ENCODE peak calls at places on chromosomes 6 and 20, in eight cellular contexts. X is mucosa of gallbladder; V is fibroblast of the aortic adventitia; W is ovary; K is AG09319; G is effector memory CD8-positive, alpha-beta T cell; L is NCI-H748 treated with DMSO at 0.1 percent for 48 hours; A is MG63. Y is an unnamed sample.

GRCh38 chr6:158908596-158908995 is 89.4 kb upstream of the EZR start:
- DNase-seq in X (no peak), K (no peak), V (no peak), L (no peak), A (no peak), G (no peak), W (no peak), Y (no peak)

GRCh38 chr6:47817749-47818148 is 35.9 kb downstream of the OPN5 start:
- DNase-seq in K (no peak), A (no peak), W (no peak), X (no peak), L (no peak), V (no peak), G (no peak), Y (no peak)

GRCh38 chr6:139369568-139370046 is 4.8 kb downstream of the CITED2 start:
- DNase-seq in W (no peak), A (no peak), X (no peak), L (peak; percentile 53), V (peak; percentile 83), K (peak; percentile 32), G (no peak), Y (no peak)

GRCh38 chr6:156017838-156018237 is 562.2 kb upstream of the NOX3 start:
- DNase-seq in W (no peak), L (no peak), V (peak; percentile 6), K (no peak), A (no peak), X (no peak), G (no peak), Y (no peak)

GRCh38 chr20:57327820-57328219 is 1.8 kb upstream of the SPO11 start:
- DNase-seq in K (no peak), A (no peak), V (no peak), W (no peak), X (no peak), L (no peak), G (no peak), Y (no peak)

GRCh38 chr20:48019496-48019895 is 234.2 kb upstream of the SULF2 start:
- DNase-seq in A (peak; percentile 34), L (no peak), X (no peak), V (no peak), G (no peak), K (no peak), W (no peak), Y (no peak)

GRCh38 chr6:6633898-6634734 is 45.6 kb downstream of the LY86 start:
- DNase-seq in G (no peak), K (no peak), X (no peak), W (no peak), V (no peak), L (no peak), A (no peak), Y (no peak)

GRCh38 chr6:89254569-89254968 is 37.4 kb upstream of the GABRR1 start:
- DNase-seq in A (no peak), G (no peak), W (no peak), V (no peak), L (no peak), X (no peak), K (no peak), Y (no peak)

GRCh38 chr6:127289934-127290333 is 23.3 kb downstream of the RNF146 start:
- DNase-seq in W (no peak), L (no peak), X (no peak), A (no peak), V (no peak), G (no peak), K (no peak), Y (peak; percentile 39)

GRCh38 chr6:114249522-114249921 is 93.3 kb downstream of the HS3ST5 start:
- DNase-seq in L (no peak), K (no peak), V (no peak), X (no peak), G (no peak), A (no peak), W (no peak), Y (no peak)

GRCh38 chr6:31706599-31706998 is at the start of gene LY6G6F:
- DNase-seq in L (no peak), A (no peak), V (no peak), W (no peak), G (no peak), X (no peak), K (no peak), Y (no peak)

GRCh38 chr6:44940367-44940766 is 387.8 kb upstream of the RUNX2 start:
- DNase-seq in K (no peak), A (no peak), L (no peak), G (no peak), X (no peak), V (no peak), W (no peak), Y (no peak)

GRCh38 chr20:33731693-33732165 is at the start of gene ZNF341:
- DNase-seq in W (peak; percentile 96), K (peak; percentile 67), G (peak; percentile 83), L (peak; percentile 74), X (peak; percentile 91), V (no peak), A (peak; percentile 86), Y (peak; percentile 89)

GRCh38 chr20:57393321-57394086 is 2.3 kb downstream of the RBM38 start:
- DNase-seq in K (no peak), L (peak; percentile 16), A (no peak), W (peak; percentile 50), X (no peak), V (no peak), G (no peak), Y (no peak)

GRCh38 chr6:135265278-135265677 is 84.2 kb downstream of the MYB start:
- DNase-seq in A (no peak), K (no peak), V (no peak), L (no peak), G (no peak), X (no peak), W (no peak), Y (no peak)

GRCh38 chr6:134419717-134420116 is 101.8 kb upstream of the SGK1 start:
- DNase-seq in W (no peak), K (no peak), G (no peak), X (no peak), V (peak; percentile 66), L (no peak), A (no peak), Y (no peak)

GRCh38 chr6:159646731-159647130 is 46.3 kb downstream of the SOD2 start:
- DNase-seq in G (no peak), A (no peak), X (no peak), W (no peak), K (no peak), V (peak; percentile 40), L (no peak), Y (no peak)

GRCh38 chr6:66538548-66539135 is 831.6 kb upstream of the EYS start:
- DNase-seq in A (no peak), X (no peak), V (no peak), K (no peak), G (no peak), L (no peak), W (no peak), Y (no peak)

GRCh38 chr6:166515072-166515810 is 71.2 kb downstream of the RAMACL start:
- DNase-seq in W (no peak), X (no peak), G (no peak), L (no peak), V (peak; percentile 69), A (peak; percentile 87), K (peak; percentile 28), Y (no peak)

GRCh38 chr6:108739496-108740330 is 108.5 kb upstream of the ARMC2 start:
- DNase-seq in G (no peak), X (peak; percentile 36), A (no peak), L (no peak), W (no peak), V (peak; percentile 81), K (no peak), Y (no peak)

GRCh38 chr6:170295519-170296422 is 4.9 kb upstream of the DLL1 start:
- DNase-seq in W (no peak), K (no peak), G (no peak), V (no peak), X (no peak), L (peak; percentile 68), A (peak; percentile 38), Y (no peak)

GRCh38 chr6:134328138-134328537 is 10.2 kb upstream of the SGK1 start:
- DNase-seq in G (no peak), W (no peak), V (no peak), K (no peak), L (no peak), A (no peak), X (no peak), Y (no peak)

GRCh38 chr6:112947507-112947906 is 600.4 kb downstream of the RFPL4B start:
- DNase-seq in A (no peak), V (no peak), K (no peak), L (no peak), X (no peak), W (no peak), G (no peak), Y (no peak)

GRCh38 chr6:138972226-138972665 is 15.8 kb downstream of the REPS1 start:
- DNase-seq in X (no peak), K (no peak), A (no peak), W (no peak), V (peak; percentile 49), G (no peak), L (no peak), Y (no peak)

GRCh38 chr6:21132856-21133610 is 460.5 kb upstream of the SOX4 start:
- DNase-seq in K (no peak), A (no peak), W (no peak), L (no peak), V (no peak), X (no peak), G (no peak), Y (no peak)

GRCh38 chr6:10458287-10458686 is 43.4 kb upstream of the TFAP2A start:
- DNase-seq in W (no peak), L (no peak), K (no peak), A (no peak), G (no peak), V (no peak), X (no peak), Y (no peak)

GRCh38 chr20:45041464-45042337 is 59.2 kb downstream of the KCNS1 start:
- DNase-seq in G (no peak), W (no peak), V (peak; percentile 50), X (no peak), L (no peak), A (peak; percentile 34), K (no peak), Y (no peak)

GRCh38 chr20:6708010-6708409 is 59.5 kb upstream of the BMP2 start:
- DNase-seq in W (peak; percentile 23), K (peak; percentile 3), L (no peak), X (peak; percentile 83), A (peak; percentile 81), V (peak; percentile 77), G (no peak), Y (peak; percentile 77)

GRCh38 chr6:83071023-83071422 is 3.6 kb downstream of the DOP1A start:
- DNase-seq in W (no peak), L (no peak), K (no peak), G (no peak), V (peak; percentile 72), A (no peak), X (no peak), Y (no peak)

GRCh38 chr6:79548310-79548709 is 11.1 kb upstream of the LCA5 start:
- DNase-seq in K (no peak), G (no peak), W (no peak), L (no peak), A (no peak), X (no peak), V (no peak), Y (no peak)